ENCODE peak calls at places on chromosomes 2 and 18, in four cellular contexts. J is A549, X is Peyer's patch, Y is hepatocyte. W is an unnamed sample.

GRCh38 chr2:24906466-24906865 is 13.6 kb downstream of the ADCY3 start:
- DNase-seq in J (no peak), X (no peak), Y (no peak), W (no peak)

GRCh38 chr2:237858294-237859081 is 935 bp upstream of the RAMP1 start:
- DNase-seq in J (peak), X (peak), Y (peak), W (peak)

GRCh38 chr18:26729439-26729838 is 136.1 kb downstream of the AQP4 start:
- DNase-seq in J (no peak), X (no peak), Y (no peak), W (no peak)

GRCh38 chr2:142220901-142221300 is 90.1 kb upstream of the LRP1B start:
- DNase-seq in J (no peak), X (no peak), Y (no peak), W (no peak)

GRCh38 chr2:88090446-88091283 is 23.0 kb downstream of the SMYD1 start:
- DNase-seq in J (no peak), X (no peak), Y (no peak), W (no peak)

GRCh38 chr2:180196419-180196977 is 189.4 kb upstream of the CWC22 start:
- DNase-seq in J (no peak), X (no peak), Y (no peak), W (no peak)

GRCh38 chr2:120014231-120014990 is 1.5 kb downstream of the EPB41L5 start:
- DNase-seq in J (no peak), X (no peak), Y (no peak), W (no peak)

GRCh38 chr18:55912071-55912470 is 324.1 kb upstream of the TCF4 start:
- DNase-seq in J (no peak), X (no peak), Y (no peak), W (no peak)

GRCh38 chr18:47888156-47888555 is 42.3 kb downstream of the SMAD2 start:
- DNase-seq in J (no peak), X (no peak), Y (no peak), W (no peak)

GRCh38 chr2:156399950-156400703 is 36.1 kb upstream of the GPD2 start:
- DNase-seq in J (peak), X (peak), Y (peak), W (peak)

GRCh38 chr2:128408349-128409305 is 90.0 kb upstream of the HS6ST1 start:
- DNase-seq in J (no peak), X (no peak), Y (no peak), W (no peak)

GRCh38 chr2:8599421-8600242 is 82.2 kb upstream of the ID2 start:
- DNase-seq in J (no peak), X (no peak), Y (no peak), W (no peak)

GRCh38 chr2:13260401-13260800 is 543.7 kb downstream of the TRIB2 start:
- DNase-seq in J (no peak), X (no peak), Y (no peak), W (no peak)

GRCh38 chr18:33700513-33700976 is 122.5 kb downstream of the ASXL3 start:
- DNase-seq in J (no peak), X (no peak), Y (no peak), W (no peak)

GRCh38 chr2:240513544-240514287 is 44.1 kb downstream of the ANKMY1 start:
- DNase-seq in J (peak), X (peak), Y (peak), W (peak)

GRCh38 chr2:39099820-39100728 is 20.8 kb downstream of the SOS1 start:
- DNase-seq in J (no peak), X (no peak), Y (no peak), W (no peak)

GRCh38 chr2:39094717-39095363 is 26.0 kb downstream of the SOS1 start:
- DNase-seq in J (no peak), X (no peak), Y (no peak), W (peak)

GRCh38 chr2:39095624-39096023 is 25.2 kb downstream of the SOS1 start:
- DNase-seq in J (no peak), X (no peak), Y (no peak), W (no peak)

GRCh38 chr2:39093208-39093898 is 27.5 kb downstream of the SOS1 start:
- DNase-seq in J (no peak), X (no peak), Y (no peak), W (no peak)

DNA sequence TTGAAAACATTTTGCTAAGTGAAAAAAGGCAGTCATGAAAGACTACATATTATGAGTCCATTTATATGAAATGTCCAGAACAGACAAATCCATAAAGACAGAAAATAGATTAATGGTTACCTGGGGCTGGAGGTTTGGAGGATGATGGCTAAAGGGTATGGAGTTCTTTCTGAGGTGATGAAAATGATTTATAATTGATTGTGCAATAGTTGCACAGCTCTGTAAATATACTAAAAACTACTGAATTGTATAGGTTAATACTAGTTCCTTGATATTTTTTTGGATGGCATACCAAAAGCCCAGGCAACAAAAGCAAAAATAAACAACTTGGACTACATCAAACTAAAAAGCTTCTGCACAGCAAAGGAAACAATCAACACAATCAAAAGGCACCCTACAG is 21.5 kb downstream of the SOS1 start:
- DNase-seq in J (no peak), X (no peak), Y (no peak), W (no peak)
- H3K4me3 ChIP-seq in J (no peak), X (no peak), Y (no peak), W (no peak)

GRCh38 chr2:109447811-109448210 is 166.0 kb downstream of the SEPTIN10 start:
- DNase-seq in J (no peak), X (no peak), Y (no peak), W (no peak)
- H3K4me3 ChIP-seq in J (no peak), X (no peak), Y (no peak), W (no peak)

GRCh38 chr2:68319397-68320117 is at the start of gene CNRIP1:
- DNase-seq in J (peak), X (peak), Y (peak), W (no peak)
- H3K4me3 ChIP-seq in J (peak), X (peak), Y (peak), W (no peak)

GRCh38 chr18:79186649-79187048 is 117.5 kb downstream of the ATP9B start:
- DNase-seq in J (no peak), X (no peak), Y (no peak), W (no peak)
- H3K4me3 ChIP-seq in J (no peak), X (no peak), Y (no peak), W (no peak)

GRCh38 chr18:7117390-7118355 is at the start of gene LAMA1:
- DNase-seq in J (no peak), X (no peak), Y (peak), W (no peak)
- H3K4me3 ChIP-seq in J (peak), X (peak), Y (peak), W (no peak)

W was measured in Jurkat, Clone E6-1.